ENCODE peak calls at places on chromosomes 2 and 18, in eight cellular contexts. C, X, W, L, E, K, V and G are unnamed samples.

GRCh38 chr2:194291104-194291503 is 1365.9 kb upstream of the SLC39A10 start:
- DNase-seq in C (no peak), X (no peak), W (no peak), L (no peak), E (no peak), K (no peak), V (no peak), G (no peak)

GRCh38 chr2:181627545-181627944 is 29.4 kb downstream of the CERKL start:
- DNase-seq in C (no peak), X (no peak), W (no peak), L (no peak), E (no peak), K (no peak), V (no peak), G (no peak)

GRCh38 chr2:190876641-190877040 is 4.0 kb upstream of the GLS start:
- DNase-seq in C (no peak), X (no peak), W (no peak), L (no peak), E (no peak), K (no peak), V (no peak), G (no peak)

GRCh38 chr18:78780719-78781600 is 198.7 kb upstream of the SALL3 start:
- DNase-seq in C (no peak), X (no peak), W (peak; percentile 17), L (no peak), E (peak; percentile 57), K (no peak), V (no peak), G (peak; percentile 68)

GRCh38 chr18:70931942-70932814 is 643.3 kb downstream of the SOCS6 start:
- DNase-seq in C (no peak), X (no peak), W (no peak), L (no peak), E (no peak), K (no peak), V (no peak), G (no peak)

GRCh38 chr2:104734937-104735586 is 118.9 kb upstream of the POU3F3 start:
- DNase-seq in C (no peak), X (no peak), W (no peak), L (no peak), E (no peak), K (no peak), V (no peak), G (no peak)

GRCh38 chr2:128789221-128789620 is 470.6 kb upstream of the HS6ST1 start:
- DNase-seq in C (no peak), X (peak; percentile 32), W (peak; percentile 13), L (no peak), E (no peak), K (no peak), V (no peak), G (peak; percentile 48)

GRCh38 chr18:22063077-22063476 is 106.3 kb upstream of the GATA6 start:
- DNase-seq in C (no peak), X (no peak), W (no peak), L (no peak), E (no peak), K (no peak), V (no peak), G (no peak)

GRCh38 chr2:14451312-14451711 is 181.2 kb upstream of the LRATD1 start:
- DNase-seq in C (no peak), X (no peak), W (no peak), L (no peak), E (no peak), K (no peak), V (no peak), G (no peak)

GRCh38 chr2:18430996-18431748 is 129.3 kb downstream of the RDH14 start:
- DNase-seq in C (no peak), X (no peak), W (no peak), L (no peak), E (no peak), K (no peak), V (no peak), G (no peak)

GRCh38 chr2:174748948-174749347 is 15.3 kb downstream of the CHRNA1 start:
- DNase-seq in C (no peak), X (peak; percentile 89), W (peak; percentile 63), L (peak; percentile 66), E (no peak), K (peak; percentile 31), V (peak; percentile 74), G (no peak)

GRCh38 chr2:217743980-217744761 is 258.6 kb downstream of the TNS1 start:
- DNase-seq in C (no peak), X (peak; percentile 19), W (no peak), L (no peak), E (no peak), K (no peak), V (no peak), G (no peak)

DNA sequence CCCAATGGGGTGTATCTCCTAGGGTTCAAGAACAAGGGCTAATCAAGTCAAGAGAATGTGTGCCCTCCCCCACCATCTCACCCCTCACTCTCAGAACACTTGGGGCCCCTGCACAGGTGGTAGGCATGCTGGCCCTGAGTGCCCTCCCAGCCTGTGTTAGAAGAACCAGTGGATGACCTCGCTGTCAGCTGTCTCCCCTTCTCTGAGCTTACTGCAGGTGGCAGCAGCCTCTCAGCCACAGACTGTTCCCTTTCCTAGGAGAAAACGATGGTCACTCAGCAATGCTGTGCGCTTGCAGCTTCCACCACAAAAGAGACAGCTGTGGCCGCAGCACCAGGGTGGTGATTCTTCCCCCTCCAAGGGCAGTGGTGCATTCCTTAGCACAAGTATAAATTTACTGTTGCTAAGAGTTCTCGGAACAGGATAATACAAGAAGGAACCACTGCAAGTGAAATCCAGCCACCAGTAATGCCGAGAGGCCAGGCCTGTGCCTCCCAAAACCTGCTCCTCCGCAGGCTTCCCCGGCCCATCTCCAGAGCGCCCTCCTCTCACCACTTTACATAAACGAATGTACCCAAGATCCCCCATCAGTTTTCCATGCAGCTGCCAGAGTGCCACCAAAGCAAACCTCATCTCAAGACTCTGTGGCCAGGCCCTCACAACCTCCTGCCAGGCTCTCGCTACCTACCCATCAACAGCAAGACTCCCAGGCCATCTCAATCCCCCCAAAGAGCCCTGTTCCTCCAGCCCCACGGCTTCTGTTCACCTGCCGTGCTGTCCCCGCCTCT is 935 bp upstream of the RAMP1 start:
- DNase-seq in C (no peak), X (peak; percentile 69), W (peak; percentile 69), L (no peak), E (peak; percentile 92), K (peak; percentile 60), V (peak; percentile 64), G (peak; percentile 78)
- TF ChIP-seq POLR2AphosphoS5 in C (no peak), X (no peak), W (peak; percentile 74), L (peak; percentile 19), E (peak; percentile 39), K (no peak), V (peak; percentile 30), G (no peak)

GRCh38 chr2:20179755-20180594 is 45.0 kb downstream of the SDC1 start:
- DNase-seq in C (no peak), X (no peak), W (peak; percentile 90), L (no peak), E (peak; percentile 52), K (no peak), V (peak; percentile 91), G (peak; percentile 70)
- TF ChIP-seq POLR2AphosphoS5 in C (no peak), X (no peak), W (peak; percentile 77), L (no peak), E (no peak), K (no peak), V (peak; percentile 58), G (no peak)

GRCh38 chr2:234823877-234824376 is 127.9 kb upstream of the SH3BP4 start:
- DNase-seq in C (no peak), X (no peak), W (no peak), L (no peak), E (peak; percentile 75), K (no peak), V (no peak), G (no peak)
- TF ChIP-seq POLR2AphosphoS5 in C (no peak), X (no peak), W (peak; percentile 69), L (no peak), E (peak; percentile 73), K (no peak), V (no peak), G (no peak)

DNA sequence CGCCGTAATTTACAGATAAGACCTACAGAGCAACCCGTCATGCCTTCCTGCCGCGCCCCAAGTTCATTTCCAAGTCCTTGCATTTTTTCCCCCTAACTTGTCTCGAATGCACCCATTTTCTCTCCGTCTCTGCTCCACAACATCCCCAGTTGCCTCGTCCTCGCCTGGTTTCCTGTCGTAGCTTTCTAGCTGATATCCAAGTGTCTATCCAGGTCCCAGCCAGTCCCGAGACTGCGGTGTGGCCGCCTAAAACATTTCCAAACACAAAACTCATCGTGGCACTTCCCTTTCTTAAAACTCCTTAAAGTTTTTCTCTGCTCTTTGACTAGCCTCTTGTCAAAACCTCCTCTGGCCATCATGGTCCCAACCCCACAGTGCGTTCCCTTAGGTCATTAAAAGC is 1.2 kb upstream of the BARD1 start:
- DNase-seq in C (no peak), X (no peak), W (no peak), L (no peak), E (no peak), K (no peak), V (peak; percentile 9), G (peak; percentile 81)
- TF ChIP-seq POLR2AphosphoS5 in C (no peak), X (no peak), W (no peak), L (no peak), E (no peak), K (no peak), V (no peak), G (no peak)

GRCh38 chr2:61470122-61470951 is 550 bp downstream of the USP34 start:
- DNase-seq in C (peak; percentile 58), X (peak; percentile 80), W (peak; percentile 91), L (peak; percentile 48), E (peak; percentile 94), K (peak; percentile 78), V (peak; percentile 92), G (peak; percentile 96)

GRCh38 chr2:61471905-61472805 is 1.3 kb upstream of the USP34 start:
- DNase-seq in C (no peak), X (no peak), W (no peak), L (no peak), E (no peak), K (peak; percentile 28), V (peak; percentile 34), G (no peak)

GRCh38 chr2:61469424-61470121 is 1.3 kb downstream of the USP34 start:
- DNase-seq in C (no peak), X (no peak), W (no peak), L (no peak), E (no peak), K (no peak), V (no peak), G (no peak)

GRCh38 chr2:61470965-61471904 is at the start of gene USP34:
- DNase-seq in C (peak; percentile 78), X (peak; percentile 83), W (peak; percentile 95), L (peak; percentile 85), E (peak; percentile 97), K (peak; percentile 90), V (peak; percentile 96), G (peak; percentile 100)
- TF ChIP-seq POLR2AphosphoS5 in C (peak; percentile 91), X (peak; percentile 88), W (peak; percentile 91), L (peak; percentile 84), E (peak; percentile 94), K (peak; percentile 97), V (peak; percentile 90), G (peak; percentile 97)

GRCh38 chr2:46589381-46589780 is 110.0 kb downstream of the TMEM247 start:
- DNase-seq in C (no peak), X (no peak), W (no peak), L (no peak), E (no peak), K (no peak), V (no peak), G (no peak)
- TF ChIP-seq POLR2AphosphoS5 in C (no peak), X (no peak), W (no peak), L (no peak), E (no peak), K (no peak), V (no peak), G (no peak)